ENCODE peak calls at places on chromosomes 1 and 21, in five cellular contexts. H, X, K, Y and T are unnamed samples.

GRCh38 chr1:24567792-24568388 is 12.0 kb downstream of the NCMAP start:
- DNase-seq in H (peak; percentile 82), X (peak; percentile 64), K (peak; percentile 40), Y (peak; percentile 73), T (peak; percentile 91)

GRCh38 chr1:67609572-67609939 is 75.4 kb upstream of the GADD45A start:
- DNase-seq in H (no peak), X (no peak), K (no peak), Y (no peak), T (no peak)

GRCh38 chr21:31667639-31668038 is 8.1 kb downstream of the SOD1 start:
- DNase-seq in H (no peak), X (no peak), K (no peak), Y (no peak), T (no peak)

GRCh38 chr1:215789981-215790380 is 222.9 kb downstream of the KCTD3 start:
- DNase-seq in H (no peak), X (no peak), K (no peak), Y (no peak), T (no peak)

GRCh38 chr1:108830119-108831008 is 26.5 kb downstream of the AKNAD1 start:
- DNase-seq in H (peak; percentile 72), X (peak; percentile 73), K (no peak), Y (peak; percentile 31), T (peak; percentile 27)

GRCh38 chr1:171173069-171173468 is 12.0 kb upstream of the FMO2 start:
- DNase-seq in H (no peak), X (no peak), K (no peak), Y (no peak), T (no peak)

GRCh38 chr21:36910581-36911307 is 55.7 kb downstream of the HLCS start:
- DNase-seq in H (no peak), X (no peak), K (no peak), Y (no peak), T (no peak)

GRCh38 chr1:91608876-91609275 is 108.2 kb downstream of the CDC7 start:
- DNase-seq in H (no peak), X (no peak), K (no peak), Y (no peak), T (no peak)

GRCh38 chr21:29008373-29008772 is 10.8 kb downstream of the RWDD2B start:
- DNase-seq in H (no peak), X (no peak), K (no peak), Y (no peak), T (no peak)

GRCh38 chr1:95073446-95073845 is 695 bp upstream of the ALG14 start:
- DNase-seq in H (no peak), X (no peak), K (no peak), Y (no peak), T (no peak)

GRCh38 chr1:214551436-214552173 is at the start of gene PTPN14:
- DNase-seq in H (peak; percentile 84), X (peak; percentile 87), K (no peak), Y (peak; percentile 93), T (peak; percentile 93)

GRCh38 chr1:166270476-166271150 is 103.8 kb upstream of the FAM78B start:
- DNase-seq in H (no peak), X (no peak), K (no peak), Y (no peak), T (no peak)

GRCh38 chr1:247936415-247936814 is 11.7 kb downstream of the OR2AJ1 start:
- DNase-seq in H (no peak), X (no peak), K (no peak), Y (no peak), T (no peak)

GRCh38 chr1:247933989-247934388 is 9.3 kb downstream of the OR2AJ1 start:
- DNase-seq in H (no peak), X (no peak), K (no peak), Y (no peak), T (no peak)

DNA sequence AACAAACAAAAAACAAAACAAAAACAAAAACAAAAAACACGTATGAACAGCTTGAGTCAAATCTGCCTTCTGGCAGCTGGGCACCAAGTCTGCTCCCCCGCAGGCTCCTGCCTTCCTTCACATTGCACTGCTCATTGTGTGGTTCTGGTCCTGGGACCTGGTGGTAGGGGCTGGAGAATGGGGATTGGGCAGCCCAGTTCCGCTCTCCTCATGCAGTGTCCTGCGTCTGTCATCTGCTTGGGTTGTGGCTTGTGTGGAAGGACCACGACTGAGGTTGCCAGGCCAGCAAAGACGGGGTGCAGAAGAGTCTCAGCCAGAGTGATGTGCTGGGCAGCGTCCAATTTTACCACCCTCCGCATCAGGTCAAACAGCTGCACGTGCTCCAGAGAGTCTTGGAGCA is 11.1 kb downstream of the OR2AJ1 start:
- DNase-seq in H (no peak), X (no peak), K (no peak), Y (no peak), T (no peak)
- H3K9me3 ChIP-seq in H (peaks cover 18% of the 10 kb centered on the region), X (peaks cover 3% of the 10 kb centered on the region), K (no peaks in the 10 kb centered on the region), Y (no peaks in the 10 kb centered on the region), T (no peaks in the 10 kb centered on the region)

DNA sequence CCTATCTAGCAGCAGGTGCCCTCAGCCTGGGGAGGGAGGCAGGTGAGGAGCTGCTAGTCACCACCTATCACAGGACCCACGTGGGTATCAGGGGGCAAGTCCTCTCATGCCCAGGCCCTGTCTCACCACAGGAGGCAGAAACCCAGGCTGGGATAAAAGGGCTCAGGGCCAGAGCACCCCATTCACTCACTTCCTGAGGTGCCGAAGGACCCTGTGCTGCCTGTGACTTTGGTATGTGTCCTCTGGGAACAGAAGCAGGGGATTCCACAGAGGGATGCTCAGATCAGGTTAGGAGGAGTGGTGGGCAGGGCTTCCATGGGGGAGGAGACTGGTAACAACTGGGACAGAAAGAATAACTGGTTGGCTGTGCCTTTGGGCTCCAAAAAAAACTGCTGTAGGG is at the start of gene LCE1E:
- DNase-seq in H (no peak), X (no peak), K (no peak), Y (no peak), T (no peak)
- H3K9me3 ChIP-seq in H (no peaks in the 10 kb centered on the region), X (no peaks in the 10 kb centered on the region), K (no peaks in the 10 kb centered on the region), Y (no peaks in the 10 kb centered on the region), T (no peaks in the 10 kb centered on the region)

GRCh38 chr1:114384922-114385321 is 126.1 kb downstream of the TRIM33 start:
- DNase-seq in H (no peak), X (no peak), K (no peak), Y (no peak), T (no peak)

GRCh38 chr1:114379358-114379757 is 131.6 kb downstream of the TRIM33 start:
- DNase-seq in H (no peak), X (no peak), K (no peak), Y (no peak), T (no peak)

GRCh38 chr1:114377356-114377755 is 133.6 kb downstream of the TRIM33 start:
- DNase-seq in H (no peak), X (no peak), K (no peak), Y (no peak), T (no peak)

DNA sequence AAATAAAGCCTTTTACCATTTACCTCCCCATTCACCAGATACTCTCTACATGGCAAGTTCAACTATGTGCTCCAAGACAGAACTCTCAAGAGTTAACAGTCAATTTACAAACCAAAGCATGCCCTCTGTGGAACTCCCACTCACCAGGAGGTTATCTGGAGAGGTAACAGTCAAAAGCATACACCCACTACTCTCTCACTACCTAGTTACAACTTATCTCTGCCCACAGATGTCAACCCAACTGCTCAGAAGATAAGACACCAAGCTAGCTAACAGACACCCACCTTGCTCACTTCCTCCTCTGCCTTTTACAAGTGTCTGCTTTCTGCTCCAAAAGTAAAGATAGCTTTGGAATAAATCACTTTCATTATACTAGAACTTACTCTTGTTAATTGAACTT is 131.0 kb downstream of the TRIM33 start:
- DNase-seq in H (no peak), X (no peak), K (no peak), Y (no peak), T (no peak)
- H3K9me3 ChIP-seq in H (peaks cover 24% of the 10 kb centered on the region), X (peaks cover 67% of the 10 kb centered on the region), K (no peaks in the 10 kb centered on the region), Y (no peaks in the 10 kb centered on the region), T (no peaks in the 10 kb centered on the region)

DNA sequence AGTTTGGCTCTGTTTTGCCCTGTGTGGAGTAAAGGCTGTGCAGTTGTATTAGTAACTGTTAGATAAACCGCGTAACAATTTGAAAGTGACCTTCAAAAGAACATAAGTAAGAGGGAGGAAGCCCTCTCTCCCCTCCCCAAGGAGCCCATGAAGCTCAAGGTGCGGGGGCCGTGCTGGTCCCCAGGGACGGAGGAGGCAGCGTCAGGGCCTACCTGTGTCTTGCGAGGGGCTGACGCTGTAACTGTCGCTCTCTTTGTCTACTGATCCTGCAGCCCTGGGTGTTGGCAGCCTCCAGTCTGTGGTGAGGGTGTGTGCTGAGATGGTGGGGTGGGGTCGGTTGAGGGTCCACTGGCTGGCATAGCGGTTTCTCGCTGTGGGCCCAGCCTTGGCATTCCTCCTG is 176.6 kb downstream of the PCP4 start:
- DNase-seq in H (no peak), X (no peak), K (no peak), Y (no peak), T (no peak)
- H3K9me3 ChIP-seq in H (no peaks in the 10 kb centered on the region), X (peaks cover 9% of the 10 kb centered on the region), K (no peaks in the 10 kb centered on the region), Y (no peaks in the 10 kb centered on the region), T (no peaks in the 10 kb centered on the region)

DNA sequence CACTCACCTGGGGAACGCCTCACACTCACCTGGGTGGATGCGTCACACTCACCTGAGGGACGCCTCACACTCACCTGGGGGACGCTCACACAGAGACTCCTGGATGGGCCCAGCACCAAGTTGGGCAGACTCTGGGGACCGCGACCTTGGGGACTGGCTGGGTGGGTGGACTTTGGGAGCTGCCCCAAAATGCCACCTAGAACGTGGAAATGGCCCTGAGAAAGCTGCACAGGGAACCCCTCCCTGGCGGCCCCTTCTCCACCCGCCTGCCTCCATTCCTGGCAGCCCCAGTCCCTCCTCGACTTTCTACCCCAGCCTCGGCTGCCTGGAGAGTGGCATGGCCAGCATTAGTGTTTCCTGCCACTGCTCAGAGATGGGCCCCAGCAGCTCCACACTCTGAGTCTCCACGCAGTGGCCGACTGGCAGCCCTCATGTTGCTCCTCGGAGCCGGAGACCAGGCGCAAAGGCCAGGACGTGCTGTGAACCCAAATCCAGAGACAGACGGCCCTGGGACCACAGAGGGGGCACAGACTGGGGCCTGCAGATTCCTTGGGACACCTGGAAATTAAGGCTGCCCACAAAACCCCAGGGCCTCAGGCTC is 46.5 kb upstream of the ACTRT2 start:
- DNase-seq in H (no peak), X (no peak), K (no peak), Y (no peak), T (no peak)
- H3K9me3 ChIP-seq in H (no peaks in the 10 kb centered on the region), X (no peaks in the 10 kb centered on the region), K (no peaks in the 10 kb centered on the region), Y (no peaks in the 10 kb centered on the region), T (no peaks in the 10 kb centered on the region)

GRCh38 chr1:238487931-238488330 is 597.2 kb upstream of the ZP4 start:
- DNase-seq in H (no peak), X (no peak), K (no peak), Y (no peak), T (no peak)

GRCh38 chr1:238485062-238485905 is 594.6 kb upstream of the ZP4 start:
- DNase-seq in H (no peak), X (peak; percentile 65), K (no peak), Y (peak; percentile 11), T (no peak)

GRCh38 chr1:238488406-238488805 is 597.7 kb upstream of the ZP4 start:
- DNase-seq in H (no peak), X (no peak), K (no peak), Y (no peak), T (no peak)

GRCh38 chr1:238484121-238484520 is 593.4 kb upstream of the ZP4 start:
- DNase-seq in H (no peak), X (no peak), K (no peak), Y (no peak), T (no peak)

DNA sequence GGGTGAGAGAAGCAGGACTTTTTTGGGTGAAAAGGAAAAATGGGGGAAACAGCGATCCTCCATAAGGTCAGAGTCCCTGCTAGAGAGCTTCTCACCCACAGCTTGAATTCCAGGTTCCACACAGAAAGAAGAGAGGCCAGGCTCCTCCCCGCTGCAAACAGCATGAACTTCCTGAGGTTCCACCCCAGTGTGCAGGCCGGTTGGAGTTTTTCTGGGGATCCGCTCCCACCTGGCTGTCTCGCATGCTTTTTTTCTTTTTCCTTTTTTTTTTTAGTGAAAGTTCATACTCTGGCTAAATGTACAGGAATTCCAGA is 595.1 kb upstream of the ZP4 start:
- DNase-seq in H (no peak), X (no peak), K (no peak), Y (peak; percentile 6), T (no peak)
- H3K9me3 ChIP-seq in H (no peaks in the 10 kb centered on the region), X (no peaks in the 10 kb centered on the region), K (no peaks in the 10 kb centered on the region), Y (no peaks in the 10 kb centered on the region), T (no peaks in the 10 kb centered on the region)

GRCh38 chr21:10575311-10575667 is 53.9 kb downstream of the TPTE start:
- DNase-seq in H (no peak), X (no peak), K (no peak), Y (no peak), T (no peak)
- H3K9me3 ChIP-seq in H (peaks cover 84% of the 10 kb centered on the region), X (peaks cover 97% of the 10 kb centered on the region), K (peaks cover 3% of the 10 kb centered on the region), Y (no peaks in the 10 kb centered on the region), T (no peaks in the 10 kb centered on the region)